ENCODE peak calls at places on chromosome 1, in nine cellular contexts. One of them, this sample, is unnamed.

GRCh38 chr1:173451981-173452380 is 25.2 kb upstream of the PRDX6 start:
- DNase-seq in fibroblast of the aortic adventitia: peak
- DNase-seq in BJ: no peak
- DNase-seq in cardiac muscle cell: no peak
- DNase-seq in kidney epithelial cell: no peak
- DNase-seq in CD8-positive, alpha-beta T cell: no peak
- DNase-seq in breast epithelium: peak
- DNase-seq in fibroblast of lung: peak
- DNase-seq in tibial nerve: no peak
- DNase-seq in this sample: no peak

GRCh38 chr1:244445320-244446181 is 6.2 kb downstream of the ADSS2 start:
- DNase-seq in tibial nerve: no peak
- DNase-seq in BJ: no peak
- DNase-seq in CD8-positive, alpha-beta T cell: no peak
- DNase-seq in kidney epithelial cell: no peak
- DNase-seq in fibroblast of the aortic adventitia: peak
- DNase-seq in cardiac muscle cell: no peak
- DNase-seq in fibroblast of lung: no peak
- DNase-seq in breast epithelium: no peak
- DNase-seq in this sample: no peak

GRCh38 chr1:42936309-42937078 is 22.2 kb downstream of the SLC2A1 start:
- DNase-seq in kidney epithelial cell: peak
- DNase-seq in fibroblast of lung: peak
- DNase-seq in breast epithelium: peak
- DNase-seq in cardiac muscle cell: no peak
- DNase-seq in BJ: peak
- DNase-seq in CD8-positive, alpha-beta T cell: peak
- DNase-seq in tibial nerve: peak
- DNase-seq in fibroblast of the aortic adventitia: peak
- DNase-seq in this sample: no peak

GRCh38 chr1:208164609-208165008 is 79.6 kb downstream of the PLXNA2 start:
- DNase-seq in BJ: no peak
- DNase-seq in tibial nerve: no peak
- DNase-seq in CD8-positive, alpha-beta T cell: no peak
- DNase-seq in cardiac muscle cell: peak
- DNase-seq in kidney epithelial cell: no peak
- DNase-seq in fibroblast of the aortic adventitia: no peak
- DNase-seq in breast epithelium: no peak
- DNase-seq in fibroblast of lung: no peak
- DNase-seq in this sample: no peak

GRCh38 chr1:172408958-172409357 is 11.5 kb upstream of the C1orf105 start:
- DNase-seq in kidney epithelial cell: no peak
- DNase-seq in cardiac muscle cell: no peak
- DNase-seq in tibial nerve: no peak
- DNase-seq in breast epithelium: no peak
- DNase-seq in fibroblast of lung: no peak
- DNase-seq in BJ: peak
- DNase-seq in fibroblast of the aortic adventitia: peak
- DNase-seq in CD8-positive, alpha-beta T cell: no peak
- DNase-seq in this sample: no peak

GRCh38 chr1:174777262-174777661 is 222.5 kb upstream of the CACYBP start:
- DNase-seq in CD8-positive, alpha-beta T cell: no peak
- DNase-seq in BJ: no peak
- DNase-seq in breast epithelium: no peak
- DNase-seq in kidney epithelial cell: no peak
- DNase-seq in cardiac muscle cell: no peak
- DNase-seq in fibroblast of the aortic adventitia: no peak
- DNase-seq in fibroblast of lung: no peak
- DNase-seq in tibial nerve: no peak
- DNase-seq in this sample: no peak

GRCh38 chr1:29736582-29737188 is 500.4 kb downstream of the PTPRU start:
- DNase-seq in BJ: no peak
- DNase-seq in fibroblast of lung: peak
- DNase-seq in CD8-positive, alpha-beta T cell: no peak
- DNase-seq in breast epithelium: no peak
- DNase-seq in tibial nerve: peak
- DNase-seq in kidney epithelial cell: no peak
- DNase-seq in cardiac muscle cell: peak
- DNase-seq in fibroblast of the aortic adventitia: peak
- DNase-seq in this sample: peak

GRCh38 chr1:70675737-70676156 is 264.7 kb downstream of the CTH start:
- DNase-seq in kidney epithelial cell: no peak
- DNase-seq in cardiac muscle cell: peak
- DNase-seq in CD8-positive, alpha-beta T cell: no peak
- DNase-seq in tibial nerve: no peak
- DNase-seq in BJ: no peak
- DNase-seq in fibroblast of the aortic adventitia: no peak
- DNase-seq in breast epithelium: no peak
- DNase-seq in fibroblast of lung: no peak
- DNase-seq in this sample: no peak

GRCh38 chr1:117150316-117150715 is 28.8 kb upstream of the TRIM45 start:
- DNase-seq in kidney epithelial cell: no peak
- DNase-seq in cardiac muscle cell: no peak
- DNase-seq in breast epithelium: no peak
- DNase-seq in BJ: no peak
- DNase-seq in CD8-positive, alpha-beta T cell: no peak
- DNase-seq in fibroblast of the aortic adventitia: peak
- DNase-seq in tibial nerve: no peak
- DNase-seq in fibroblast of lung: peak
- DNase-seq in this sample: no peak

GRCh38 chr1:40689737-40690136 is 1.8 kb upstream of the NFYC start:
- DNase-seq in fibroblast of the aortic adventitia: no peak
- DNase-seq in breast epithelium: no peak
- DNase-seq in tibial nerve: no peak
- DNase-seq in fibroblast of lung: no peak
- DNase-seq in kidney epithelial cell: no peak
- DNase-seq in BJ: no peak
- DNase-seq in cardiac muscle cell: no peak
- DNase-seq in CD8-positive, alpha-beta T cell: no peak
- DNase-seq in this sample: no peak

GRCh38 chr1:40690919-40691537 is 476 bp upstream of the NFYC start:
- DNase-seq in kidney epithelial cell: no peak
- DNase-seq in BJ: no peak
- DNase-seq in breast epithelium: no peak
- DNase-seq in fibroblast of the aortic adventitia: no peak
- DNase-seq in fibroblast of lung: no peak
- DNase-seq in tibial nerve: no peak
- DNase-seq in CD8-positive, alpha-beta T cell: no peak
- DNase-seq in cardiac muscle cell: no peak
- DNase-seq in this sample: no peak

GRCh38 chr1:40692429-40692905 is 963 bp downstream of the NFYC start:
- DNase-seq in CD8-positive, alpha-beta T cell: no peak
- DNase-seq in fibroblast of the aortic adventitia: peak
- DNase-seq in tibial nerve: peak
- DNase-seq in fibroblast of lung: peak
- DNase-seq in BJ: no peak
- DNase-seq in cardiac muscle cell: peak
- DNase-seq in breast epithelium: no peak
- DNase-seq in kidney epithelial cell: no peak
- DNase-seq in this sample: no peak

GRCh38 chr1:40693425-40693824 is 1.9 kb downstream of the NFYC start:
- DNase-seq in CD8-positive, alpha-beta T cell: no peak
- DNase-seq in kidney epithelial cell: no peak
- DNase-seq in fibroblast of lung: no peak
- DNase-seq in breast epithelium: no peak
- DNase-seq in BJ: no peak
- DNase-seq in cardiac muscle cell: no peak
- DNase-seq in tibial nerve: no peak
- DNase-seq in fibroblast of the aortic adventitia: no peak
- DNase-seq in this sample: no peak

GRCh38 chr1:40691538-40692428 is at the start of gene NFYC:
- DNase-seq in cardiac muscle cell: peak
- DNase-seq in kidney epithelial cell: peak
- DNase-seq in tibial nerve: peak
- DNase-seq in BJ: peak
- DNase-seq in CD8-positive, alpha-beta T cell: peak
- DNase-seq in breast epithelium: peak
- DNase-seq in fibroblast of the aortic adventitia: peak
- DNase-seq in fibroblast of lung: peak
- DNase-seq in this sample: peak
- TF ChIP-seq CTCF in cardiac muscle cell: no peak
- TF ChIP-seq CTCF in kidney epithelial cell: no peak
- TF ChIP-seq CTCF in tibial nerve: no peak
- TF ChIP-seq CTCF in BJ: no peak
- TF ChIP-seq CTCF in CD8-positive, alpha-beta T cell: no peak
- TF ChIP-seq CTCF in breast epithelium: peak
- TF ChIP-seq CTCF in fibroblast of the aortic adventitia: no peak
- TF ChIP-seq CTCF in fibroblast of lung: no peak
- TF ChIP-seq CTCF in this sample: no peak

GRCh38 chr1:161157867-161158266 is 1.4 kb upstream of the USP21 start:
- DNase-seq in cardiac muscle cell: no peak
- DNase-seq in breast epithelium: no peak
- DNase-seq in BJ: no peak
- DNase-seq in fibroblast of lung: no peak
- DNase-seq in tibial nerve: no peak
- DNase-seq in kidney epithelial cell: no peak
- DNase-seq in fibroblast of the aortic adventitia: no peak
- DNase-seq in CD8-positive, alpha-beta T cell: no peak
- DNase-seq in this sample: no peak

GRCh38 chr1:161158316-161159016 is 834 bp upstream of the USP21 start:
- DNase-seq in breast epithelium: no peak
- DNase-seq in CD8-positive, alpha-beta T cell: no peak
- DNase-seq in cardiac muscle cell: no peak
- DNase-seq in BJ: no peak
- DNase-seq in fibroblast of lung: no peak
- DNase-seq in fibroblast of the aortic adventitia: no peak
- DNase-seq in tibial nerve: no peak
- DNase-seq in kidney epithelial cell: no peak
- DNase-seq in this sample: no peak

GRCh38 chr1:161160763-161161162 is 1.5 kb downstream of the USP21 start:
- DNase-seq in cardiac muscle cell: no peak
- DNase-seq in breast epithelium: no peak
- DNase-seq in fibroblast of the aortic adventitia: no peak
- DNase-seq in CD8-positive, alpha-beta T cell: no peak
- DNase-seq in BJ: no peak
- DNase-seq in tibial nerve: no peak
- DNase-seq in fibroblast of lung: no peak
- DNase-seq in kidney epithelial cell: no peak
- DNase-seq in this sample: no peak

GRCh38 chr1:161159915-161160248 is 582 bp downstream of the USP21 start:
- DNase-seq in fibroblast of lung: no peak
- DNase-seq in fibroblast of the aortic adventitia: no peak
- DNase-seq in cardiac muscle cell: no peak
- DNase-seq in kidney epithelial cell: no peak
- DNase-seq in CD8-positive, alpha-beta T cell: no peak
- DNase-seq in BJ: no peak
- DNase-seq in tibial nerve: no peak
- DNase-seq in breast epithelium: no peak
- DNase-seq in this sample: no peak

GRCh38 chr1:161159087-161159914 is at the start of gene USP21:
- DNase-seq in BJ: no peak
- DNase-seq in breast epithelium: peak
- DNase-seq in kidney epithelial cell: no peak
- DNase-seq in CD8-positive, alpha-beta T cell: peak
- DNase-seq in tibial nerve: peak
- DNase-seq in cardiac muscle cell: peak
- DNase-seq in fibroblast of lung: peak
- DNase-seq in fibroblast of the aortic adventitia: peak
- DNase-seq in this sample: peak
- TF ChIP-seq CTCF in BJ: peak
- TF ChIP-seq CTCF in breast epithelium: peak
- TF ChIP-seq CTCF in kidney epithelial cell: peak
- TF ChIP-seq CTCF in CD8-positive, alpha-beta T cell: no peak
- TF ChIP-seq CTCF in tibial nerve: no peak
- TF ChIP-seq CTCF in cardiac muscle cell: peak
- TF ChIP-seq CTCF in fibroblast of lung: peak
- TF ChIP-seq CTCF in fibroblast of the aortic adventitia: peak
- TF ChIP-seq CTCF in this sample: no peak

GRCh38 chr1:215569987-215570824 is 3.1 kb downstream of the KCTD3 start:
- DNase-seq in BJ: no peak
- DNase-seq in kidney epithelial cell: no peak
- DNase-seq in fibroblast of lung: no peak
- DNase-seq in CD8-positive, alpha-beta T cell: no peak
- DNase-seq in tibial nerve: no peak
- DNase-seq in cardiac muscle cell: no peak
- DNase-seq in breast epithelium: no peak
- DNase-seq in fibroblast of the aortic adventitia: peak
- DNase-seq in this sample: no peak

GRCh38 chr1:215568287-215568692 is 1.2 kb downstream of the KCTD3 start:
- DNase-seq in kidney epithelial cell: no peak
- DNase-seq in CD8-positive, alpha-beta T cell: no peak
- DNase-seq in breast epithelium: peak
- DNase-seq in fibroblast of lung: peak
- DNase-seq in BJ: no peak
- DNase-seq in fibroblast of the aortic adventitia: peak
- DNase-seq in cardiac muscle cell: peak
- DNase-seq in tibial nerve: peak
- DNase-seq in this sample: peak

GRCh38 chr1:215566556-215567490 is at the start of gene KCTD3:
- DNase-seq in kidney epithelial cell: no peak
- DNase-seq in tibial nerve: peak
- DNase-seq in fibroblast of the aortic adventitia: peak
- DNase-seq in fibroblast of lung: peak
- DNase-seq in cardiac muscle cell: peak
- DNase-seq in breast epithelium: peak
- DNase-seq in CD8-positive, alpha-beta T cell: peak
- DNase-seq in BJ: peak
- DNase-seq in this sample: no peak

DNA sequence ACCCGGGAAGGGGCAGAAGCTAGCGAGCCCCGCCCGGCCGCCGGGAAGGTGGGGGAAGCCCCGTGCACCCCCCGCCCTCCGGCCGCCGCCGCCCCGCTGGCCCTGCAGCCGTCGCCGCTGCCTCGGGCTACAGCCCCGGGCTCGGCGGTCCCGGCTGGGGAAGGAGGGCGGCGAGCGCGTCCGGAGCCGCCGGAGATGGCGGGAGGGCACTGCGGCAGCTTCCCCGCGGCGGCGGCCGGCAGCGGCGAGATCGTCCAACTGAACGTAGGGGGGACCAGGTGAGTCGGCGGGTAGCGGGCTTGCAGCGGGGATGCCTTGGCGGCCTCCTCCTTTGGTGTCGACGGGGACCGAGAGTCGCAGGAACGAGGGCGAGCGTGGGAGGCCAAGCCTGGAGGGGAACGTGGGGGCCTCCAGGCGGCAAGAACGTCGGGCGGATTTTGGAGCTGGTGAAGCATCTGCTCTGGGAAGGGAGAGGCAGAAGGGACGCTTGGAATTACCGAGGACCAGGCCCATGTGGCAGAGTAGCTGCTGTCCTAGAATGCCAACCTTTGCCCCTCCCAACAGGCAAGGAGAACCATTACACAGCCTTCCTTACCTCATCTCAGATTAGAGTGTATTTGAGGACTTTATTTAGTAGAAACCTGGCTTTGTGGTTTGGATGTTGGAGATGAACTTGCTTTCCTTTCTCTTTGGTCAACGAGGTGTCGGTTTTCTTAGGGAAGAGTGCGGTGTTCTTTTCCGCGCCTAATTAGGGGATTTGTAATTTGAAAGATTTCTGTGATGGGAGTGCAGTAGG is 585 bp downstream of the KCTD3 start:
- DNase-seq in CD8-positive, alpha-beta T cell: no peak
- DNase-seq in breast epithelium: peak
- DNase-seq in fibroblast of lung: peak
- DNase-seq in BJ: no peak
- DNase-seq in kidney epithelial cell: no peak
- DNase-seq in cardiac muscle cell: peak
- DNase-seq in tibial nerve: peak
- DNase-seq in fibroblast of the aortic adventitia: peak
- DNase-seq in this sample: peak
- TF ChIP-seq CTCF in CD8-positive, alpha-beta T cell: no peak
- TF ChIP-seq CTCF in breast epithelium: no peak
- TF ChIP-seq CTCF in fibroblast of lung: no peak
- TF ChIP-seq CTCF in BJ: peak
- TF ChIP-seq CTCF in kidney epithelial cell: no peak
- TF ChIP-seq CTCF in cardiac muscle cell: no peak
- TF ChIP-seq CTCF in tibial nerve: no peak
- TF ChIP-seq CTCF in fibroblast of the aortic adventitia: no peak
- TF ChIP-seq CTCF in this sample: no peak

GRCh38 chr1:205568469-205569361 is 63.1 kb downstream of the ELK4 start:
- DNase-seq in fibroblast of the aortic adventitia: no peak
- DNase-seq in cardiac muscle cell: peak
- DNase-seq in CD8-positive, alpha-beta T cell: no peak
- DNase-seq in BJ: no peak
- DNase-seq in fibroblast of lung: no peak
- DNase-seq in kidney epithelial cell: no peak
- DNase-seq in tibial nerve: no peak
- DNase-seq in breast epithelium: no peak
- DNase-seq in this sample: no peak
- TF ChIP-seq CTCF in fibroblast of the aortic adventitia: no peak
- TF ChIP-seq CTCF in cardiac muscle cell: peak
- TF ChIP-seq CTCF in CD8-positive, alpha-beta T cell: no peak
- TF ChIP-seq CTCF in BJ: peak
- TF ChIP-seq CTCF in fibroblast of lung: no peak
- TF ChIP-seq CTCF in kidney epithelial cell: peak
- TF ChIP-seq CTCF in tibial nerve: no peak
- TF ChIP-seq CTCF in breast epithelium: no peak
- TF ChIP-seq CTCF in this sample: no peak

This sample was measured in GM20000.